ENCODE peak calls at places on chromosome 4, in six cellular contexts. S, Y, V, A, Q and X are unnamed samples.

GRCh38 chr4:118911162-118911791 is 22.6 kb downstream of the SYNPO2 start:
- DNase-seq in S (no peak), Y (no peak), V (no peak), A (no peak), Q (no peak), X (no peak)

GRCh38 chr4:15963001-15963451 is at the start of gene FGFBP2:
- DNase-seq in S (no peak), Y (peak), V (peak), A (no peak), Q (peak), X (no peak)

GRCh38 chr4:142875117-142875516 is 29.0 kb upstream of the INPP4B start:
- DNase-seq in S (no peak), Y (no peak), V (no peak), A (no peak), Q (no peak), X (no peak)

GRCh38 chr4:7964890-7965662 is 25.4 kb upstream of the AFAP1 start:
- DNase-seq in S (no peak), Y (no peak), V (no peak), A (no peak), Q (no peak), X (peak)

GRCh38 chr4:139528377-139529005 is 27.5 kb downstream of the SETD7 start:
- DNase-seq in S (no peak), Y (no peak), V (no peak), A (no peak), Q (no peak), X (no peak)

GRCh38 chr4:38099908-38100407 is 139.8 kb downstream of the PTTG2 start:
- DNase-seq in S (no peak), Y (no peak), V (no peak), A (no peak), Q (no peak), X (no peak)

GRCh38 chr4:123547167-123547817 is 150.7 kb downstream of the SPRY1 start:
- DNase-seq in S (no peak), Y (no peak), V (no peak), A (no peak), Q (no peak), X (no peak)

GRCh38 chr4:140756292-140757219 is at the start of gene TBC1D9:
- DNase-seq in S (peak), Y (peak), V (peak), A (peak), Q (peak), X (peak)

GRCh38 chr4:19358015-19358414 is 893.7 kb upstream of the SLIT2 start:
- DNase-seq in S (no peak), Y (no peak), V (no peak), A (no peak), Q (no peak), X (no peak)

GRCh38 chr4:1091561-1091995 is 21.8 kb downstream of the RNF212 start:
- DNase-seq in S (no peak), Y (peak), V (no peak), A (no peak), Q (no peak), X (no peak)

GRCh38 chr4:184280591-184281071 is 63.0 kb upstream of the ENPP6 start:
- DNase-seq in S (no peak), Y (peak), V (peak), A (no peak), Q (no peak), X (no peak)

GRCh38 chr4:153222162-153222789 is 18.0 kb downstream of the TRIM2 start:
- DNase-seq in S (peak), Y (peak), V (peak), A (no peak), Q (no peak), X (peak)

GRCh38 chr4:56671860-56672259 is 9.2 kb downstream of the HOPX start:
- DNase-seq in S (no peak), Y (no peak), V (no peak), A (no peak), Q (no peak), X (no peak)

GRCh38 chr4:93127489-93127888 is 701.1 kb upstream of the ATOH1 start:
- DNase-seq in S (no peak), Y (no peak), V (no peak), A (no peak), Q (no peak), X (no peak)

GRCh38 chr4:25619601-25620000 is 36.0 kb upstream of the SLC34A2 start:
- DNase-seq in S (no peak), Y (no peak), V (no peak), A (no peak), Q (no peak), X (no peak)

GRCh38 chr4:151905197-151905596 is 144.4 kb upstream of the GATB start:
- DNase-seq in S (peak), Y (no peak), V (no peak), A (peak), Q (no peak), X (no peak)

GRCh38 chr4:56906534-56906933 is 1.2 kb upstream of the REST start:
- DNase-seq in S (no peak), Y (no peak), V (no peak), A (no peak), Q (no peak), X (no peak)

GRCh38 chr4:78784255-78784654 is 8.1 kb downstream of the BMP2K start:
- DNase-seq in S (no peak), Y (no peak), V (no peak), A (no peak), Q (no peak), X (no peak)

GRCh38 chr4:1771555-1772305 is 21.4 kb upstream of the FGFR3 start:
- DNase-seq in S (no peak), Y (no peak), V (no peak), A (no peak), Q (no peak), X (no peak)

GRCh38 chr4:139530833-139531427 is 25.1 kb downstream of the SETD7 start:
- DNase-seq in S (peak), Y (peak), V (peak), A (peak), Q (peak), X (peak)

GRCh38 chr4:16227462-16227868 is 1.2 kb upstream of the TAPT1 start:
- DNase-seq in S (no peak), Y (no peak), V (no peak), A (no peak), Q (no peak), X (no peak)

GRCh38 chr4:181601118-181601517 is 642.1 kb upstream of the TENM3 start:
- DNase-seq in S (no peak), Y (no peak), V (no peak), A (no peak), Q (no peak), X (no peak)

GRCh38 chr4:106773106-106773905 is 262.8 kb downstream of the DKK2 start:
- DNase-seq in S (no peak), Y (no peak), V (no peak), A (no peak), Q (no peak), X (no peak)

GRCh38 chr4:143230683-143231082 is 46.0 kb downstream of the USP38 start:
- DNase-seq in S (no peak), Y (no peak), V (no peak), A (no peak), Q (no peak), X (no peak)

GRCh38 chr4:2948895-2949781 is 14.1 kb downstream of the NOP14 start:
- DNase-seq in S (no peak), Y (no peak), V (peak), A (no peak), Q (no peak), X (no peak)

GRCh38 chr4:109005523-109005922 is 242.7 kb upstream of the ETNPPL start:
- DNase-seq in S (no peak), Y (no peak), V (no peak), A (no peak), Q (no peak), X (no peak)

GRCh38 chr4:153232768-153233167 is 28.5 kb downstream of the TRIM2 start:
- DNase-seq in S (no peak), Y (no peak), V (no peak), A (no peak), Q (no peak), X (no peak)

GRCh38 chr4:138050601-138051000 is 191.5 kb downstream of the SLC7A11 start:
- DNase-seq in S (no peak), Y (no peak), V (no peak), A (no peak), Q (no peak), X (no peak)

GRCh38 chr4:25113915-25114904 is 46.0 kb downstream of the SEPSECS start:
- DNase-seq in S (no peak), Y (no peak), V (no peak), A (no peak), Q (no peak), X (no peak)

GRCh38 chr4:158667651-158668198 is 4.0 kb downstream of the C4orf46 start:
- DNase-seq in S (no peak), Y (no peak), V (peak), A (no peak), Q (no peak), X (no peak)

GRCh38 chr4:146381263-146381872 is 140.4 kb downstream of the SLC10A7 start:
- DNase-seq in S (no peak), Y (no peak), V (no peak), A (no peak), Q (peak), X (no peak)

GRCh38 chr4:27248829-27249228 is 388.2 kb downstream of the STIM2 start:
- DNase-seq in S (no peak), Y (no peak), V (no peak), A (no peak), Q (no peak), X (no peak)

GRCh38 chr4:2931765-2932560 is 31.2 kb downstream of the NOP14 start:
- DNase-seq in S (peak), Y (peak), V (peak), A (no peak), Q (no peak), X (no peak)

GRCh38 chr4:31662951-31663350 is 942.8 kb downstream of the PCDH7 start:
- DNase-seq in S (no peak), Y (no peak), V (no peak), A (no peak), Q (no peak), X (no peak)

GRCh38 chr4:8607603-8608481 is 15.3 kb downstream of the CPZ start:
- DNase-seq in S (peak), Y (peak), V (peak), A (peak), Q (no peak), X (no peak)

GRCh38 chr4:2071912-2072867 is 13.1 kb downstream of the NAT8L start:
- DNase-seq in S (no peak), Y (no peak), V (no peak), A (no peak), Q (no peak), X (no peak)

GRCh38 chr4:47862297-47862696 is 24.4 kb upstream of the CORIN start:
- DNase-seq in S (no peak), Y (no peak), V (no peak), A (no peak), Q (no peak), X (no peak)

GRCh38 chr4:112266823-112267222 is 18.9 kb downstream of the TIFA start:
- DNase-seq in S (no peak), Y (no peak), V (no peak), A (no peak), Q (no peak), X (no peak)